ENCODE peak calls at places on chromosomes 2 and 18, in four cellular contexts. One of them, this sample, is unnamed.
A peak's percentile ranks its signal among the peaks of the same experiment; 100 is the strongest.

GRCh38 chr2:26561376-26561775 is 79.8 kb downstream of the CIB4 start:
- DNase-seq in heart left ventricle: no peak
- DNase-seq in fibroblast of lung: no peak
- DNase-seq in psoas muscle: no peak
- DNase-seq in this sample: no peak

GRCh38 chr2:230738391-230738811 is 25.8 kb downstream of the CAB39 start:
- DNase-seq in heart left ventricle: no peak
- DNase-seq in fibroblast of lung: peak; percentile 70
- DNase-seq in psoas muscle: no peak
- DNase-seq in this sample: no peak

GRCh38 chr2:122748552-122749011 is 993.1 kb downstream of the TSN start:
- DNase-seq in heart left ventricle: no peak
- DNase-seq in fibroblast of lung: peak; percentile 62
- DNase-seq in psoas muscle: no peak
- DNase-seq in this sample: no peak

GRCh38 chr2:120741514-120742448 is 6.1 kb downstream of the GLI2 start:
- DNase-seq in heart left ventricle: no peak
- DNase-seq in fibroblast of lung: no peak
- DNase-seq in psoas muscle: peak; percentile 54
- DNase-seq in this sample: no peak

GRCh38 chr2:238099709-238100048 is 461 bp upstream of the ESPNL start:
- DNase-seq in heart left ventricle: peak; percentile 40
- DNase-seq in fibroblast of lung: no peak
- DNase-seq in psoas muscle: no peak
- DNase-seq in this sample: no peak

GRCh38 chr2:32005371-32005976 is 5.3 kb downstream of the MEMO1 start:
- DNase-seq in heart left ventricle: no peak
- DNase-seq in fibroblast of lung: no peak
- DNase-seq in psoas muscle: no peak
- DNase-seq in this sample: no peak

GRCh38 chr2:179107737-179108136 is 57.8 kb upstream of the CCDC141 start:
- DNase-seq in heart left ventricle: no peak
- DNase-seq in fibroblast of lung: peak; percentile 27
- DNase-seq in psoas muscle: no peak
- DNase-seq in this sample: no peak

GRCh38 chr18:75071484-75071785 is 137.5 kb downstream of the PTGR3 start:
- DNase-seq in heart left ventricle: no peak
- DNase-seq in fibroblast of lung: no peak
- DNase-seq in psoas muscle: no peak
- DNase-seq in this sample: no peak

GRCh38 chr18:52694804-52695203 is 354.8 kb downstream of the DCC start:
- DNase-seq in heart left ventricle: no peak
- DNase-seq in fibroblast of lung: peak; percentile 2
- DNase-seq in psoas muscle: no peak
- DNase-seq in this sample: no peak

GRCh38 chr2:126730655-126731054 is 74.7 kb downstream of the GYPC start:
- DNase-seq in heart left ventricle: no peak
- DNase-seq in fibroblast of lung: no peak
- DNase-seq in psoas muscle: no peak
- DNase-seq in this sample: no peak

GRCh38 chr2:197929008-197929885 is 124.9 kb downstream of the PLCL1 start:
- DNase-seq in heart left ventricle: no peak
- DNase-seq in fibroblast of lung: no peak
- DNase-seq in psoas muscle: no peak
- DNase-seq in this sample: no peak

GRCh38 chr2:127158614-127159290 is 51.8 kb upstream of the BIN1 start:
- DNase-seq in heart left ventricle: no peak
- DNase-seq in fibroblast of lung: no peak
- DNase-seq in psoas muscle: no peak
- DNase-seq in this sample: no peak

GRCh38 chr2:196173505-196173904 is 2.1 kb upstream of the STK17B start:
- DNase-seq in heart left ventricle: no peak
- DNase-seq in fibroblast of lung: peak; percentile 93
- DNase-seq in psoas muscle: no peak
- DNase-seq in this sample: no peak

GRCh38 chr2:217247511-217247910 is 387.6 kb upstream of the TNP1 start:
- DNase-seq in heart left ventricle: no peak
- DNase-seq in fibroblast of lung: no peak
- DNase-seq in psoas muscle: peak; percentile 25
- DNase-seq in this sample: no peak

GRCh38 chr18:9095297-9096012 is 7.0 kb upstream of the NDUFV2 start:
- DNase-seq in heart left ventricle: no peak
- DNase-seq in fibroblast of lung: peak; percentile 43
- DNase-seq in psoas muscle: no peak
- DNase-seq in this sample: no peak

GRCh38 chr2:84856785-84857184 is 24.1 kb downstream of the TRABD2A start:
- DNase-seq in heart left ventricle: no peak
- DNase-seq in fibroblast of lung: no peak
- DNase-seq in psoas muscle: no peak
- DNase-seq in this sample: no peak

GRCh38 chr2:237026981-237027711 is 58.5 kb upstream of the COPS8 start:
- DNase-seq in heart left ventricle: peak; percentile 82
- DNase-seq in fibroblast of lung: peak; percentile 65
- DNase-seq in psoas muscle: peak; percentile 77
- DNase-seq in this sample: no peak

GRCh38 chr2:237024255-237024654 is 61.4 kb upstream of the COPS8 start:
- DNase-seq in heart left ventricle: no peak
- DNase-seq in fibroblast of lung: no peak
- DNase-seq in psoas muscle: no peak
- DNase-seq in this sample: no peak

GRCh38 chr2:237030382-237030781 is 55.3 kb upstream of the COPS8 start:
- DNase-seq in heart left ventricle: no peak
- DNase-seq in fibroblast of lung: no peak
- DNase-seq in psoas muscle: no peak
- DNase-seq in this sample: no peak

GRCh38 chr2:237025090-237025865 is 60.4 kb upstream of the COPS8 start:
- DNase-seq in heart left ventricle: no peak
- DNase-seq in fibroblast of lung: peak; percentile 92
- DNase-seq in psoas muscle: peak; percentile 22
- DNase-seq in this sample: peak; percentile 67

DNA sequence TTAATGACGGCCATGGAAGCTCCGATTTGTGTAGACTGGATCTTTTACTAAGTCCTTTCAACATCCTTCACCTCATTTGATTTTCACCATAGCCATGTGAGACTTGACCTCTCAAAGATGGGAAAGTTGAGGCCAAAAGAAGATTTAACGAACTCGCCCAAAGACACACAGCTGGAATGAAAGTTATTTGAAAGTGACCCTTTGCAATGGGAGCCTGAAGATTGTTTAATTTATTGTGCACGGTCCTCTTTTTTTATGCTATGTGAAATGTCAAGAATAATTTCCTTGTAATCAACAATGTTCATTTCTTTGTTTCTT is 58.0 kb upstream of the COPS8 start:
- DNase-seq in heart left ventricle: no peak
- DNase-seq in fibroblast of lung: no peak
- DNase-seq in psoas muscle: no peak
- DNase-seq in this sample: no peak
- H3K27me3 ChIP-seq in heart left ventricle: no peaks in the 10 kb centered on the region
- H3K27me3 ChIP-seq in fibroblast of lung: no peaks in the 10 kb centered on the region
- H3K27me3 ChIP-seq in psoas muscle: no peaks in the 10 kb centered on the region
- H3K27me3 ChIP-seq in this sample: no peaks in the 10 kb centered on the region

GRCh38 chr2:235049719-235050118 is 97.9 kb downstream of the SH3BP4 start:
- DNase-seq in heart left ventricle: no peak
- DNase-seq in fibroblast of lung: no peak
- DNase-seq in psoas muscle: no peak
- DNase-seq in this sample: no peak
- H3K36me3 ChIP-seq in heart left ventricle: no peaks in the 10 kb centered on the region
- H3K36me3 ChIP-seq in fibroblast of lung: peaks cover 43% of the 10 kb centered on the region
- H3K36me3 ChIP-seq in psoas muscle: peaks cover 12% of the 10 kb centered on the region
- H3K36me3 ChIP-seq in this sample: peaks cover 41% of the 10 kb centered on the region

DNA sequence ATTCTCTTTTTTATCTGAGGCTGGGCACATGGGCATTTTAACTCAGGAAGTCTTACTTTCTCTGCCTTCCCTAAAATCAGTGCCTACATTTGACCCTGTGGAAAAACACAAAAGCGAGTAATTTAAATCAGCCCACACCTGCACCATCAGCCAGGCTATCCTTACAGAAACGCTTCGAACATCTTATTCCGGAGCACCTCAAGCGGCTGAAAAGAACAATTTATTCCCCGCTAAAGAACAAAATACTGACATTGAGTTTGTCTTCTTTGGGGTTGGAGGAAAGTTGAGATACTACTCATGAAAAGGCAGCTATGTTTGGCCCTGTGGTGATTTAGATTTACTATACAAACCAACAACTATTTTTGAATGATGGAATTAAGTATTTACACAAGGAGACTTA is 158.6 kb upstream of the SIX2 start:
- DNase-seq in heart left ventricle: no peak
- DNase-seq in fibroblast of lung: no peak
- DNase-seq in psoas muscle: no peak
- DNase-seq in this sample: no peak
- H3K4me3 ChIP-seq in heart left ventricle: no peak overlapping the region
- H3K4me3 ChIP-seq in fibroblast of lung: no peak overlapping the region
- H3K4me3 ChIP-seq in psoas muscle: no peak overlapping the region
- H3K4me3 ChIP-seq in this sample: no peak overlapping the region

DNA sequence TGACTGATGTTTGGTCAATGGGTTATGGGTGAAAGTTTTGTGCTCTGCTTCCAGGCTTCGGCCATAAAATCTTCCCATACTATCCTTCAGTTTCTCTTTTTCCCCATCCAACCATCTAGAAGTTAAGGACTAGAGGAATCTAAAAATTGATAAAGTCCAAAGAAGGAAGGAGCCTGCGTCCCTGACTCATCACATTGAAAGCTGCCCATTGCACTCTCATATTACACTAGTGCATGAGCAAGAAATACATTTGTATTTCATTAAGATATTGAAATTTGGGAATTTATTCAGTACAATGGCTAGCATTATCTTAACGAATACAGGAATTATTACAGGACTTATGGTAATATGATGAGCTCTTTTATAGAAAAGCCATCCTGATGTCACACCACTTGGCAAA is 293.5 kb upstream of the ACVR2A start:
- DNase-seq in heart left ventricle: no peak
- DNase-seq in fibroblast of lung: peak; percentile 39
- DNase-seq in psoas muscle: no peak
- DNase-seq in this sample: no peak
- H3K27me3 ChIP-seq in heart left ventricle: no peaks in the 10 kb centered on the region
- H3K27me3 ChIP-seq in fibroblast of lung: no peaks in the 10 kb centered on the region
- H3K27me3 ChIP-seq in psoas muscle: no peaks in the 10 kb centered on the region
- H3K27me3 ChIP-seq in this sample: no peaks in the 10 kb centered on the region